ENCODE peak calls at places on chromosome 21, in eight cellular contexts. One of them, this sample, is unnamed.

GRCh38 chr21:26759731-26760130 is 85.5 kb downstream of the ADAMTS1 start:
- DNase-seq in M059J: no peak
- DNase-seq in T follicular helper cell: no peak
- DNase-seq in GM12865: no peak
- DNase-seq in HEK293T: no peak
- DNase-seq in spleen: no peak
- DNase-seq in non-pigmented ciliary epithelial cell: no peak
- DNase-seq in RWPE2: no peak
- DNase-seq in this sample: no peak

GRCh38 chr21:14752006-14752909 is 206.1 kb upstream of the SAMSN1 start:
- DNase-seq in M059J: no peak
- DNase-seq in T follicular helper cell: no peak
- DNase-seq in GM12865: no peak
- DNase-seq in HEK293T: no peak
- DNase-seq in spleen: no peak
- DNase-seq in non-pigmented ciliary epithelial cell: no peak
- DNase-seq in RWPE2: no peak
- DNase-seq in this sample: no peak

GRCh38 chr21:31911138-31911907 is 38.5 kb downstream of the HUNK start:
- DNase-seq in M059J: peak
- DNase-seq in T follicular helper cell: no peak
- DNase-seq in GM12865: no peak
- DNase-seq in HEK293T: no peak
- DNase-seq in spleen: no peak
- DNase-seq in non-pigmented ciliary epithelial cell: peak
- DNase-seq in RWPE2: no peak
- DNase-seq in this sample: no peak

GRCh38 chr21:27498025-27498424 is 531.1 kb upstream of the ADAMTS5 start:
- DNase-seq in M059J: peak
- DNase-seq in T follicular helper cell: no peak
- DNase-seq in GM12865: no peak
- DNase-seq in HEK293T: no peak
- DNase-seq in spleen: no peak
- DNase-seq in non-pigmented ciliary epithelial cell: no peak
- DNase-seq in RWPE2: no peak
- DNase-seq in this sample: no peak

GRCh38 chr21:43369124-43369523 is 57.8 kb downstream of the SIK1 start:
- DNase-seq in M059J: peak
- DNase-seq in T follicular helper cell: no peak
- DNase-seq in GM12865: peak
- DNase-seq in HEK293T: no peak
- DNase-seq in spleen: no peak
- DNase-seq in non-pigmented ciliary epithelial cell: no peak
- DNase-seq in RWPE2: no peak
- DNase-seq in this sample: no peak

GRCh38 chr21:33813832-33814231 is 101.8 kb downstream of the ATP5PO start:
- DNase-seq in M059J: no peak
- DNase-seq in T follicular helper cell: no peak
- DNase-seq in GM12865: no peak
- DNase-seq in HEK293T: no peak
- DNase-seq in spleen: no peak
- DNase-seq in non-pigmented ciliary epithelial cell: no peak
- DNase-seq in RWPE2: no peak
- DNase-seq in this sample: no peak

GRCh38 chr21:36320421-36321324 is 676 bp downstream of the MORC3 start:
- DNase-seq in M059J: peak
- DNase-seq in T follicular helper cell: no peak
- DNase-seq in GM12865: peak
- DNase-seq in HEK293T: peak
- DNase-seq in spleen: peak
- DNase-seq in non-pigmented ciliary epithelial cell: no peak
- DNase-seq in RWPE2: peak
- DNase-seq in this sample: peak

GRCh38 chr21:35399002-35399401 is 349.9 kb upstream of the RUNX1 start:
- DNase-seq in M059J: peak
- DNase-seq in T follicular helper cell: no peak
- DNase-seq in GM12865: no peak
- DNase-seq in HEK293T: no peak
- DNase-seq in spleen: no peak
- DNase-seq in non-pigmented ciliary epithelial cell: no peak
- DNase-seq in RWPE2: no peak
- DNase-seq in this sample: no peak

GRCh38 chr21:32991299-32991850 is 34.4 kb upstream of the OLIG2 start:
- DNase-seq in M059J: no peak
- DNase-seq in T follicular helper cell: no peak
- DNase-seq in GM12865: no peak
- DNase-seq in HEK293T: no peak
- DNase-seq in spleen: no peak
- DNase-seq in non-pigmented ciliary epithelial cell: no peak
- DNase-seq in RWPE2: no peak
- DNase-seq in this sample: no peak

GRCh38 chr21:25811186-25811585 is 76.4 kb downstream of the GABPA start:
- DNase-seq in M059J: no peak
- DNase-seq in T follicular helper cell: no peak
- DNase-seq in GM12865: no peak
- DNase-seq in HEK293T: no peak
- DNase-seq in spleen: no peak
- DNase-seq in non-pigmented ciliary epithelial cell: no peak
- DNase-seq in RWPE2: no peak
- DNase-seq in this sample: no peak

GRCh38 chr21:46051821-46052675 is 45.9 kb upstream of the COL6A2 start:
- DNase-seq in M059J: no peak
- DNase-seq in T follicular helper cell: no peak
- DNase-seq in GM12865: no peak
- DNase-seq in HEK293T: no peak
- DNase-seq in spleen: no peak
- DNase-seq in non-pigmented ciliary epithelial cell: no peak
- DNase-seq in RWPE2: no peak
- DNase-seq in this sample: no peak

GRCh38 chr21:44962481-44962966 is 22.7 kb downstream of the SLX9 start:
- DNase-seq in M059J: peak
- DNase-seq in T follicular helper cell: no peak
- DNase-seq in GM12865: no peak
- DNase-seq in HEK293T: no peak
- DNase-seq in spleen: peak
- DNase-seq in non-pigmented ciliary epithelial cell: peak
- DNase-seq in RWPE2: no peak
- DNase-seq in this sample: no peak

GRCh38 chr21:34797926-34798595 is 129.3 kb downstream of the CLIC6 start:
- DNase-seq in M059J: no peak
- DNase-seq in T follicular helper cell: no peak
- DNase-seq in GM12865: no peak
- DNase-seq in HEK293T: no peak
- DNase-seq in spleen: no peak
- DNase-seq in non-pigmented ciliary epithelial cell: no peak
- DNase-seq in RWPE2: no peak
- DNase-seq in this sample: no peak

GRCh38 chr21:46153259-46154154 is 1.9 kb downstream of the FTCD start:
- DNase-seq in M059J: peak
- DNase-seq in T follicular helper cell: peak
- DNase-seq in GM12865: peak
- DNase-seq in HEK293T: peak
- DNase-seq in spleen: peak
- DNase-seq in non-pigmented ciliary epithelial cell: no peak
- DNase-seq in RWPE2: peak
- DNase-seq in this sample: peak

GRCh38 chr21:15722591-15723324 is 7.0 kb upstream of the USP25 start:
- DNase-seq in M059J: no peak
- DNase-seq in T follicular helper cell: no peak
- DNase-seq in GM12865: no peak
- DNase-seq in HEK293T: no peak
- DNase-seq in spleen: no peak
- DNase-seq in non-pigmented ciliary epithelial cell: no peak
- DNase-seq in RWPE2: no peak
- DNase-seq in this sample: peak

GRCh38 chr21:45074048-45074817 is at the start of gene ADARB1:
- DNase-seq in M059J: peak
- DNase-seq in T follicular helper cell: peak
- DNase-seq in GM12865: peak
- DNase-seq in HEK293T: peak
- DNase-seq in spleen: peak
- DNase-seq in non-pigmented ciliary epithelial cell: no peak
- DNase-seq in RWPE2: no peak
- DNase-seq in this sample: peak

GRCh38 chr21:33936221-33937038 is 20.8 kb upstream of the ATP5PO start:
- DNase-seq in M059J: no peak
- DNase-seq in T follicular helper cell: peak
- DNase-seq in GM12865: no peak
- DNase-seq in HEK293T: no peak
- DNase-seq in spleen: no peak
- DNase-seq in non-pigmented ciliary epithelial cell: no peak
- DNase-seq in RWPE2: no peak
- DNase-seq in this sample: no peak

GRCh38 chr21:28253378-28253777 is 739.3 kb downstream of the LTN1 start:
- DNase-seq in M059J: peak
- DNase-seq in T follicular helper cell: no peak
- DNase-seq in GM12865: no peak
- DNase-seq in HEK293T: no peak
- DNase-seq in spleen: no peak
- DNase-seq in non-pigmented ciliary epithelial cell: no peak
- DNase-seq in RWPE2: no peak
- DNase-seq in this sample: no peak

GRCh38 chr21:35578350-35578782 is 482.0 kb downstream of the SETD4 start:
- DNase-seq in M059J: peak
- DNase-seq in T follicular helper cell: no peak
- DNase-seq in GM12865: no peak
- DNase-seq in HEK293T: no peak
- DNase-seq in spleen: no peak
- DNase-seq in non-pigmented ciliary epithelial cell: peak
- DNase-seq in RWPE2: no peak
- DNase-seq in this sample: no peak

GRCh38 chr21:15197696-15198095 is 132.9 kb upstream of the NRIP1 start:
- DNase-seq in M059J: no peak
- DNase-seq in T follicular helper cell: no peak
- DNase-seq in GM12865: no peak
- DNase-seq in HEK293T: no peak
- DNase-seq in spleen: no peak
- DNase-seq in non-pigmented ciliary epithelial cell: no peak
- DNase-seq in RWPE2: no peak
- DNase-seq in this sample: no peak

GRCh38 chr21:45516071-45516670 is 26.1 kb downstream of the SLC19A1 start:
- DNase-seq in M059J: no peak
- DNase-seq in T follicular helper cell: no peak
- DNase-seq in GM12865: no peak
- DNase-seq in HEK293T: no peak
- DNase-seq in spleen: peak
- DNase-seq in non-pigmented ciliary epithelial cell: no peak
- DNase-seq in RWPE2: peak
- DNase-seq in this sample: no peak

This sample was measured in iPS-NIHi11.